ENCODE peak calls at places on chromosomes 16 and 17, in seven cellular contexts. L, O, M, D, G, E and Y are unnamed samples. For H3K4me1, the result is how much of the 10 kb centered on the place peaks cover.

GRCh38 chr17:29612404-29613370 is 10.0 kb downstream of the CORO6 start:
- DNase-seq in E (peak), L (no peak), O (no peak), G (no peak), D (no peak), M (no peak), Y (peak)

GRCh38 chr17:45316271-45317112 is at the start of gene MAP3K14:
- DNase-seq in D (no peak), G (peak), M (peak), L (peak), O (no peak), E (peak), Y (peak)

GRCh38 chr17:32283745-32284207 is 18.1 kb downstream of the RHBDL3 start:
- DNase-seq in D (no peak), G (no peak), L (peak), E (no peak), O (no peak), M (peak), Y (no peak)

GRCh38 chr17:5283531-5284315 is 1.6 kb downstream of the RABEP1 start:
- DNase-seq in L (peak), E (no peak), M (peak), G (peak), D (no peak), O (no peak), Y (peak)

GRCh38 chr16:10514369-10515055 is 65.9 kb downstream of the EMP2 start:
- DNase-seq in M (peak), E (no peak), G (peak), L (peak), D (peak), O (no peak), Y (peak)

GRCh38 chr16:89720859-89721643 is at the start of the genes VPS9D1 and ZNF276:
- DNase-seq in M (peak), L (peak), O (no peak), D (peak), E (peak), G (peak), Y (peak)

GRCh38 chr17:10349403-10349802 is 23.4 kb downstream of the MYH13 start:
- DNase-seq in M (no peak), G (peak), O (no peak), L (no peak), E (peak), D (no peak), Y (peak)

GRCh38 chr17:9475259-9475658 is 100.4 kb downstream of the STX8 start:
- DNase-seq in L (no peak), G (no peak), O (no peak), D (no peak), M (no peak), E (no peak), Y (no peak)

GRCh38 chr16:14320406-14320805 is 249.3 kb downstream of the MRTFB start:
- DNase-seq in O (no peak), D (no peak), M (no peak), G (no peak), L (no peak), E (no peak), Y (no peak)

GRCh38 chr17:13544755-13545154 is 57.0 kb downstream of the HS3ST3A1 start:
- DNase-seq in O (no peak), E (no peak), L (peak), D (no peak), G (no peak), M (no peak), Y (no peak)

DNA sequence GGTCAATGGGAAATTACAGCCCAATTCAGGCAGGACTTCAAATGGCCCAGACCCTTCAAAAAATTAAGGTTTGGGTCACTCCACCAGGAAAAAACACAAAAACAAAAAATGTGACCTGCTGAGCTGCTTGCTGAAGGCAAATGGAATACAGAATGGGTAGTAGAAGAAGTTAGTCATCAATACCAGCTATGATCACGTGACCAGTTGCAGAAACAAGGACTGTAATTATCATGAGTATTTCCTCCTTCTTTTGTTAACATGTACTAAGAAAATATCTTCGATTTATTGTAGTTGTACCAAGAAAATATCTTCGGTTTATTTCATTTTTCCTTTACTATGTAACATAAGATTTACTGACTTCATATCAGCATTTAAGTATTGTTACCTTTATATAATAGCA is 1183.6 kb downstream of the CDH8 start:
- DNase-seq in E (no peak), G (no peak), D (no peak), M (no peak), O (no peak), L (no peak), Y (no peak)
- H4K8ac ChIP-seq in E (no peak), G (no peak), D (no peak), M (no peak), O (no peak), L (no peak), Y (no peak)

GRCh38 chr16:21647562-21648164 is 4.7 kb downstream of the IGSF6 start:
- DNase-seq in D (no peak), O (no peak), M (no peak), G (no peak), E (no peak), L (no peak), Y (no peak)
- H3K4me1 ChIP-seq in D (under half), O (under half), M (under half), G (under half), E (under half), L (under half), Y (under half)

GRCh38 chr17:81119223-81120148 is 45.8 kb upstream of the PVALEF start:
- DNase-seq in L (peak), O (peak), E (peak), D (peak), M (peak), G (peak), Y (peak)
- H3K23ac ChIP-seq in L (no peak), O (no peak), E (no peak), D (peak), M (peak), G (no peak), Y (no peak)

DNA sequence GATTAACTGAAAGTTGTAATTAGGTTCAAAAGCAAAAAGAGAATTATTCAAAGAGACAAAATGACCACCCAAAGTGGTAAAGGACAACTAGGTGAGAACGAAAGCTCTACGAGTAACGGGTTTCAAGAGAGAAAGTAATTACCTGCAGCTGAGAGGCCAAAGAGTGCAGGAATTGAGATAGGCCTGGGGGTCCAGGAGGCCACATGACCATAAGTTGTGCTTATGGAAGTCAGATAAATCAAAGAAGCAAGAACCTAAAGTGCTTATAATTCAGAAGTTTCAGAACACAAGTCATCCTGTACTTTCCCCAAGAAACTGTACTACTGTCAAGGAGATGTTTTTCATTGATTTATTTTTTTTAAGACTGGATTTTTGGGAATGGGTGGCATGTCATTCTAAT is 91.1 kb downstream of the TANGO6 start:
- DNase-seq in O (no peak), M (no peak), G (no peak), L (no peak), D (no peak), E (no peak), Y (no peak)
- H4K8ac ChIP-seq in O (no peak), M (no peak), G (no peak), L (no peak), D (no peak), E (no peak), Y (no peak)